ENCODE peak calls at places on chromosomes 6 and 20, in six cellular contexts. U, C, E, H, G and J are unnamed samples.

GRCh38 chr6:7343546-7344475 is 30.8 kb upstream of the SSR1 start:
- DNase-seq in U (no peak), C (no peak), E (no peak), H (no peak), G (no peak), J (no peak)

GRCh38 chr6:125858427-125859320 is 67.9 kb downstream of the NCOA7 start:
- DNase-seq in U (peak; percentile 20), C (no peak), E (peak; percentile 67), H (peak; percentile 96), G (peak; percentile 68), J (peak; percentile 78)

GRCh38 chr6:151494235-151494950 is 576 bp downstream of the CCDC170 start:
- DNase-seq in U (peak; percentile 2), C (peak; percentile 8), E (no peak), H (peak; percentile 57), G (no peak), J (peak; percentile 9)

GRCh38 chr6:109897025-109897424 is 81.1 kb upstream of the GPR6 start:
- DNase-seq in U (no peak), C (no peak), E (no peak), H (no peak), G (no peak), J (no peak)

GRCh38 chr20:60857708-60858107 is 394.4 kb upstream of the CDH4 start:
- DNase-seq in U (no peak), C (no peak), E (no peak), H (no peak), G (no peak), J (no peak)

GRCh38 chr20:62593616-62594015 is 48.7 kb upstream of the SLCO4A1 start:
- DNase-seq in U (no peak), C (no peak), E (no peak), H (no peak), G (no peak), J (no peak)

GRCh38 chr6:159805418-159806020 is 5.4 kb downstream of the PNLDC1 start:
- DNase-seq in U (no peak), C (no peak), E (no peak), H (no peak), G (no peak), J (no peak)

GRCh38 chr6:137816133-137816579 is 50.9 kb upstream of the TNFAIP3 start:
- DNase-seq in U (no peak), C (no peak), E (no peak), H (no peak), G (no peak), J (no peak)

GRCh38 chr20:47843886-47844567 is 58.7 kb upstream of the SULF2 start:
- DNase-seq in U (no peak), C (no peak), E (peak; percentile 17), H (peak; percentile 46), G (no peak), J (peak; percentile 21)

GRCh38 chr20:17870063-17870740 is 98.4 kb downstream of the SNX5 start:
- DNase-seq in U (no peak), C (no peak), E (no peak), H (no peak), G (no peak), J (no peak)

GRCh38 chr6:3331498-3331897 is 72.8 kb downstream of the PSMG4 start:
- DNase-seq in U (no peak), C (no peak), E (no peak), H (peak; percentile 56), G (no peak), J (no peak)

GRCh38 chr6:835476-836160 is 142.7 kb upstream of the EXOC2 start:
- DNase-seq in U (no peak), C (no peak), E (no peak), H (no peak), G (no peak), J (no peak)

GRCh38 chr20:63915471-63915870 is 20.5 kb downstream of the DNAJC5 start:
- DNase-seq in U (no peak), C (no peak), E (no peak), H (no peak), G (no peak), J (no peak)

GRCh38 chr6:119241124-119241491 is 108.5 kb downstream of the MAN1A1 start:
- DNase-seq in U (no peak), C (no peak), E (peak; percentile 71), H (no peak), G (no peak), J (no peak)

GRCh38 chr6:113695506-113695905 is 161.6 kb upstream of the MARCKS start:
- DNase-seq in U (no peak), C (no peak), E (no peak), H (no peak), G (no peak), J (no peak)

GRCh38 chr6:106927531-106928398 is 46.8 kb downstream of the CD24 start:
- DNase-seq in U (peak; percentile 2), C (peak; percentile 70), E (no peak), H (peak; percentile 90), G (no peak), J (peak; percentile 56)

GRCh38 chr6:139060332-139060731 is 31.8 kb downstream of the ABRACL start:
- DNase-seq in U (no peak), C (no peak), E (no peak), H (no peak), G (no peak), J (no peak)

GRCh38 chr6:145891126-145891525 is 73.0 kb downstream of the SHPRH start:
- DNase-seq in U (no peak), C (no peak), E (no peak), H (no peak), G (no peak), J (no peak)

GRCh38 chr6:170487707-170488329 is 65.3 kb downstream of the PSMB1 start:
- DNase-seq in U (no peak), C (no peak), E (no peak), H (no peak), G (no peak), J (no peak)

GRCh38 chr6:91141352-91141751 is 554.5 kb upstream of the MAP3K7 start:
- DNase-seq in U (no peak), C (no peak), E (no peak), H (no peak), G (no peak), J (no peak)

GRCh38 chr6:166581091-166581511 is 5.4 kb downstream of the RAMACL start:
- DNase-seq in U (no peak), C (no peak), E (no peak), H (no peak), G (no peak), J (no peak)

GRCh38 chr6:132079286-132079685 is 128.1 kb upstream of the CCN2 start:
- DNase-seq in U (no peak), C (no peak), E (no peak), H (no peak), G (no peak), J (no peak)

GRCh38 chr20:53890434-53891305 is 179.7 kb downstream of the BCAS1 start:
- DNase-seq in U (no peak), C (no peak), E (no peak), H (no peak), G (no peak), J (no peak)